ENCODE peak calls at places on chromosomes 11 and 22, in seven cellular contexts. Y, S, E, B, F, K and M are unnamed samples.

GRCh38 chr22:37284807-37285355 is 2.6 kb downstream of the CYTH4 start:
- DNase-seq in B (no peak), K (no peak), Y (peak; percentile 40), S (peak; percentile 67), E (no peak), F (no peak), M (no peak)

GRCh38 chr11:5690216-5690615 is 626 bp downstream of the TRIM22 start:
- DNase-seq in S (no peak), K (no peak), Y (no peak), B (no peak), F (no peak), E (peak; percentile 53), M (no peak)

GRCh38 chr11:119782673-119783072 is 53.7 kb upstream of the NECTIN1 start:
- DNase-seq in F (no peak), K (no peak), Y (no peak), S (no peak), E (peak; percentile 6), B (no peak), M (no peak)

GRCh38 chr22:48846200-48846599 is 981.5 kb downstream of the BRD1 start:
- DNase-seq in Y (no peak), S (no peak), B (no peak), K (no peak), F (no peak), E (no peak), M (no peak)

GRCh38 chr11:80165763-80166162 is 724.9 kb upstream of the TENM4 start:
- DNase-seq in B (no peak), F (no peak), S (no peak), Y (no peak), K (no peak), E (no peak), M (no peak)

GRCh38 chr22:38700271-38700788 is 413 bp downstream of the JOSD1 start:
- DNase-seq in K (no peak), S (no peak), F (peak; percentile 63), E (peak; percentile 67), B (no peak), Y (peak; percentile 79), M (no peak)

GRCh38 chr11:7703785-7704184 is 2.5 kb downstream of the OVCH2 start:
- DNase-seq in E (no peak), Y (no peak), K (no peak), B (no peak), S (no peak), F (no peak), M (no peak)

GRCh38 chr11:19919050-19919561 is 206.5 kb downstream of the NAV2 start:
- DNase-seq in B (peak; percentile 32), Y (peak; percentile 65), F (no peak), E (peak; percentile 95), K (no peak), S (peak; percentile 50), M (no peak)

GRCh38 chr22:38414009-38414395 is 41.0 kb downstream of the KCNJ4 start:
- DNase-seq in F (no peak), E (no peak), S (no peak), B (no peak), K (no peak), Y (no peak), M (no peak)

GRCh38 chr11:7555067-7555699 is 41.4 kb downstream of the PPFIBP2 start:
- DNase-seq in Y (peak; percentile 85), E (no peak), S (peak; percentile 62), B (no peak), F (peak; percentile 20), K (no peak), M (no peak)

GRCh38 chr11:90235536-90235935 is 12.7 kb upstream of the CHORDC1 start:
- DNase-seq in Y (no peak), F (no peak), B (no peak), K (no peak), E (peak; percentile 7), S (no peak), M (no peak)

GRCh38 chr11:113241190-113242051 is 73.0 kb upstream of the TTC12 start:
- DNase-seq in Y (no peak), K (no peak), F (peak; percentile 47), B (no peak), S (no peak), E (no peak), M (no peak)

GRCh38 chr11:66408488-66409214 is 12.2 kb upstream of the NPAS4 start:
- DNase-seq in F (peak; percentile 89), E (peak; percentile 93), S (peak; percentile 75), B (peak; percentile 91), Y (peak; percentile 91), K (peak; percentile 96), M (peak; percentile 90)

GRCh38 chr11:96055706-96056387 is 131.9 kb upstream of the MTMR2 start:
- DNase-seq in E (no peak), S (no peak), B (no peak), K (no peak), Y (no peak), F (no peak), M (no peak)

GRCh38 chr11:118528511-118528910 is 1.2 kb downstream of the TTC36 start:
- DNase-seq in F (no peak), E (no peak), Y (no peak), S (no peak), K (no peak), B (no peak), M (no peak)

GRCh38 chr11:118529584-118530175 is 1.3 kb upstream of the TMEM25 start:
- DNase-seq in E (no peak), F (peak; percentile 21), B (no peak), Y (no peak), K (no peak), S (no peak), M (no peak)

GRCh38 chr11:118526688-118527087 is 586 bp upstream of the TTC36 start:
- DNase-seq in F (no peak), E (no peak), K (no peak), B (no peak), S (no peak), Y (no peak), M (no peak)

GRCh38 chr11:118524757-118525465 is 2.4 kb upstream of the TTC36 start:
- DNase-seq in B (no peak), F (peak; percentile 79), S (no peak), E (no peak), K (no peak), Y (no peak), M (peak; percentile 56)

DNA sequence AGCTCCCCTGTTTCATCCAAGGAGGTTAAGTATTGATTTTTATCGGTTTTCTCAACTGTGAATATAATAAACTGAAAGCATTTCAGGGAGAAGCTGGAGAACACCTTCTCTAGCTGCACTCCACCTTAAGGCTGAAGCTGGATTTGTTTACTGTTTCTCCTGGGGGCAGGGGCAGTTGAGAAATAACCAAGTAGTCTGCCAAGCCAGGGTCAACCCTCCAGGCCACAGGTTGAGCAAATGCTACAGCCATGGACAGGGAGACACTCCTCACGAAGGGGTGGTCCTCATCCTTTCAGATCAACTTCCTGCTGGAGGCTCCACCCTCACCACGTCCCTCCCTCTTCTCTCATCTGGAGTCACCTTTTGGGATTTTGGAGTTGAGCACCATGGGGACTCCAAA is at the start of gene TTC36:
- DNase-seq in Y (no peak), E (peak; percentile 3), B (no peak), F (no peak), S (no peak), K (no peak), M (no peak)
- H3K4me3 ChIP-seq in Y (no peak within 1 kb of the TSS), E (no peak within 1 kb of the TSS), B (no peak within 1 kb of the TSS), F (no peak within 1 kb of the TSS), S (no peak within 1 kb of the TSS), K (no peak within 1 kb of the TSS), M (no peak within 1 kb of the TSS)

DNA sequence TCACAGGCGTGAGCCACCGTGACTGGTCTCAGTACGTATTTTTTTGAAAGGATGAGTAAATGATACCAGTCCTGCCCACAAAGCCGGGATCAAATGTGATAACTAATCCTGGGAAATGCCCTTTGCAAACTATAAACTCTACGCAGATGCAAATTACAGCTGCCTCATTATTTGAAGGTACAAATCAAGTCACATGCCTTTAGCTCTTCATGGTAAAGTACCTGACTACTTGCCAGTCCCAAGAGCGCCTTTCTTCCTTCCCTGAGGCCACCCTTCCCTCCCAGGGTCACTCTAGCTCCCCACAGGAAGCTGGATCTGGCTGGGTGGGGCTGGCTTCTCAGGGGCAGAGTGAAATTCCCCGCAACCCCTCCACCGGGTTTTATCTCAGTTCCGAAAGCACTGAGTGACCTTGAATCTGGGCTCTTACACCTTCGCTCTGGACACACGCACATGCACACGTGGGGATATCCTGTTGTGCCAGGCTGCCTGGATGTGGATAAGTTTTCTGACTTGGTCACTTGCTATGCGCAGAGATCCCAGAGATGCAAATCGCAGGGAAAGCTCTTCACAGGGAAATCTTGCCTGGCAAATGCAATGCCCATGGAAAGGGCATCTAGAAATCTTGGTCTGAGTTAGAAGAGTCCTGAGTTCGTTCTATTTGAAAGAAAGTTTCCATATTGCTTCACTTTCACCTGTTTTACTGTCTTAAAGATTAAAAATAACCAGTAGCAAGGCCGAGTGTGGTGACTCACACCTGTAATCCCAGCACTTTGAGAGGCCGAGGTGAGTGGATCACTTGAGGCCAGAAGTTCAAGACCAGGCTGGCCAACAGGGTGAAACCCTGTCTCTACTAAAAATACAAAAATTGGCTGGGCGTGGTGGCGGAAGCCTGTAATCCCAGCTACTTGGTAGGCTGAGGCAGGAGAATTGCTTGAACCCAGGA is 8.5 kb downstream of the A4GALT start:
- DNase-seq in E (no peak), B (no peak), K (no peak), S (no peak), F (no peak), Y (peak; percentile 60), M (no peak)
- H3K4me3 ChIP-seq in E (no peak overlapping the region), B (no peak overlapping the region), K (no peak overlapping the region), S (no peak overlapping the region), F (no peak overlapping the region), Y (no peak overlapping the region), M (no peak overlapping the region)

DNA sequence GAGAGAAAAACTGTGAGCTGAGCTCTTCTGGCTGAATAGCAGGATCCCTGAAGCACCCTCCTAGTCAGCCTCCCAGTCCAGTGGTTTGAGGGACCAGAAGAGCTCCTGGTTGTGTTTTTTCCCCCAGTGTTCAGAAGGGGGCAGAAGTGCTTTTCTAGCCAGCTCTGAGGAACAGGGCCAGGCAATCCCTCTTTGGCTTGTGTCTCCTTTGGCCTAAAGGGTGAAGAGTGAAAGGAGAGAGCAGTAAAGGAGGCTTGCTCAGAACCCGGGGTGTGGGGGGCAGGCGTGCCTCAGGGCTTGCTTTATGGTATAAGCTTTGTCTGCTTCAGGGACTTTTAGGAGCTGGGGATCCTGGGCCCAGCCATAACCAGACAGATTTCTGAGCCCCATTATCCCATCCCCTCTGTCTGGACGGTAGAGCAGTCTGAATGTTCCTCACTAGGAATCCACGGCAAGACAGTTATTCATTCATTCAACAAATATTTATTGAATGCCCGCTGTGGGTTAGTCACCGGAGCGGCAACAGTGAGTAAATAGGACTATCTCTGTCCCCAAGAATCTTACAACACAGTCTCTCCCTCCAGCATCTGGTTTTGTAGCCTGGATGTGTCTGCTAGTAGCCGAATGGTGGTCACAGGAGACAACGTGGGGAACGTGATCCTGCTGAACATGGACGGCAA is 14.5 kb downstream of the ACP2 start:
- DNase-seq in Y (no peak), F (peak; percentile 57), K (no peak), E (peak; percentile 74), S (no peak), B (peak; percentile 67), M (peak; percentile 44)
- H3K4me3 ChIP-seq in Y (peak overlapping the region; percentile 33), F (no peak overlapping the region), K (peak overlapping the region; percentile 38), E (no peak overlapping the region), S (peak overlapping the region; percentile 19), B (peak overlapping the region; percentile 21), M (no peak overlapping the region)

DNA sequence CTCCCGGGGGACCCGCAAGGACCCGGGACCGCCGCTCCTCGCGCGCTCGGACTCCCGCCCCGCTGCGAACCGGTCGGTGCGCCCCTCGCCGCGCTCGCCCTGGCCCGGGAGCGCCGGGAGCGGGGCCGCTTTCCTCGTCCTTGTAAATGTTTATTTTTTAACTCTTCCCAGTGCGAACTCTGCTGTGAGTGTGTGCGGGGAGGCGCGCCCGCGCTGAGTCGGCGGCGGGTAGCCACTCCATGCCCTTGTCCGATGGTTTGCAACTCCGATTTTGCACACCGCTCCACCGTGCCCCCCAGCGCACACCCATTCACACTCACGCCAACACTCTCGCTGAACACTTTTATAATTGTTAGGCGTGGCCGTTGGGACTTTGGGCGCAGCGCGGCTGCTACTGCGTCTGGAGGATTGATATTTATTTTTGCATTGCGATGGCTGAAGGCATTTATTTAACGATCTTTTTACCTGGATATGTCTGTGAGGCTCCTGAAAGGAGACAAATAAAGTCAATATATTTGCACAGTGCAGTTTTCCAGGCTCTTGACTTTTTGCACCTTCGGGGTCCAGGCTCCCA is 1.0 kb downstream of the C11orf96 start:
- DNase-seq in Y (no peak), S (no peak), K (no peak), E (peak; percentile 36), B (no peak), F (peak; percentile 41), M (no peak)
- H3K4me3 ChIP-seq in Y (peak overlapping the region; percentile 73), S (peak overlapping the region; percentile 42), K (peak overlapping the region; percentile 20), E (peak overlapping the region; percentile 69), B (peak overlapping the region; percentile 51), F (peak overlapping the region; percentile 67), M (peak overlapping the region; percentile 68)